ENCODE peak calls at places on chromosomes 2 and 18, in six cellular contexts. One of them, this sample, is unnamed.

GRCh38 chr2:88199912-88200682 is 30.0 kb downstream of the THNSL2 start:
- DNase-seq in K562: peak; percentile 40
- DNase-seq in GM12891: no peak
- DNase-seq in SK-N-SH: peak; percentile 53
- DNase-seq in sigmoid colon: no peak
- DNase-seq in breast epithelium: peak; percentile 45
- DNase-seq in this sample: no peak

GRCh38 chr2:181077128-181077709 is 96.8 kb downstream of the UBE2E3 start:
- DNase-seq in K562: peak; percentile 67
- DNase-seq in GM12891: no peak
- DNase-seq in SK-N-SH: peak; percentile 37
- DNase-seq in sigmoid colon: no peak
- DNase-seq in breast epithelium: no peak
- DNase-seq in this sample: no peak

GRCh38 chr18:63892544-63892943 is 5.0 kb downstream of the SERPINB2 start:
- DNase-seq in K562: no peak
- DNase-seq in GM12891: no peak
- DNase-seq in SK-N-SH: no peak
- DNase-seq in sigmoid colon: no peak
- DNase-seq in breast epithelium: no peak
- DNase-seq in this sample: no peak

GRCh38 chr2:223725494-223725893 is 111.9 kb downstream of the AP1S3 start:
- DNase-seq in K562: peak; percentile 78
- DNase-seq in GM12891: no peak
- DNase-seq in SK-N-SH: peak; percentile 72
- DNase-seq in sigmoid colon: peak; percentile 81
- DNase-seq in breast epithelium: peak; percentile 71
- DNase-seq in this sample: peak; percentile 58

GRCh38 chr2:14690926-14691325 is 58.4 kb downstream of the LRATD1 start:
- DNase-seq in K562: no peak
- DNase-seq in GM12891: no peak
- DNase-seq in SK-N-SH: no peak
- DNase-seq in sigmoid colon: no peak
- DNase-seq in breast epithelium: no peak
- DNase-seq in this sample: no peak

GRCh38 chr2:231521-232185 is 32.2 kb downstream of the SH3YL1 start:
- DNase-seq in K562: no peak
- DNase-seq in GM12891: no peak
- DNase-seq in SK-N-SH: no peak
- DNase-seq in sigmoid colon: no peak
- DNase-seq in breast epithelium: no peak
- DNase-seq in this sample: no peak

GRCh38 chr18:60157810-60158209 is 214.8 kb downstream of the MC4R start:
- DNase-seq in K562: no peak
- DNase-seq in GM12891: no peak
- DNase-seq in SK-N-SH: no peak
- DNase-seq in sigmoid colon: no peak
- DNase-seq in breast epithelium: no peak
- DNase-seq in this sample: no peak

GRCh38 chr2:230758566-230759480 is 46.2 kb downstream of the CAB39 start:
- DNase-seq in K562: no peak
- DNase-seq in GM12891: no peak
- DNase-seq in SK-N-SH: no peak
- DNase-seq in sigmoid colon: no peak
- DNase-seq in breast epithelium: no peak
- DNase-seq in this sample: no peak

GRCh38 chr2:12769492-12770105 is 52.9 kb downstream of the TRIB2 start:
- DNase-seq in K562: no peak
- DNase-seq in GM12891: no peak
- DNase-seq in SK-N-SH: no peak
- DNase-seq in sigmoid colon: peak; percentile 77
- DNase-seq in breast epithelium: no peak
- DNase-seq in this sample: no peak

GRCh38 chr18:67199993-67200617 is 316.4 kb downstream of the DSEL start:
- DNase-seq in K562: peak; percentile 24
- DNase-seq in GM12891: no peak
- DNase-seq in SK-N-SH: peak; percentile 32
- DNase-seq in sigmoid colon: no peak
- DNase-seq in breast epithelium: no peak
- DNase-seq in this sample: no peak

GRCh38 chr2:135230150-135230549 is 178.1 kb downstream of the RAB3GAP1 start:
- DNase-seq in K562: peak; percentile 20
- DNase-seq in GM12891: no peak
- DNase-seq in SK-N-SH: no peak
- DNase-seq in sigmoid colon: no peak
- DNase-seq in breast epithelium: no peak
- DNase-seq in this sample: no peak

GRCh38 chr2:88811681-88812080 is 120.2 kb downstream of the RPIA start:
- DNase-seq in K562: no peak
- DNase-seq in GM12891: no peak
- DNase-seq in SK-N-SH: no peak
- DNase-seq in sigmoid colon: no peak
- DNase-seq in breast epithelium: no peak
- DNase-seq in this sample: no peak

DNA sequence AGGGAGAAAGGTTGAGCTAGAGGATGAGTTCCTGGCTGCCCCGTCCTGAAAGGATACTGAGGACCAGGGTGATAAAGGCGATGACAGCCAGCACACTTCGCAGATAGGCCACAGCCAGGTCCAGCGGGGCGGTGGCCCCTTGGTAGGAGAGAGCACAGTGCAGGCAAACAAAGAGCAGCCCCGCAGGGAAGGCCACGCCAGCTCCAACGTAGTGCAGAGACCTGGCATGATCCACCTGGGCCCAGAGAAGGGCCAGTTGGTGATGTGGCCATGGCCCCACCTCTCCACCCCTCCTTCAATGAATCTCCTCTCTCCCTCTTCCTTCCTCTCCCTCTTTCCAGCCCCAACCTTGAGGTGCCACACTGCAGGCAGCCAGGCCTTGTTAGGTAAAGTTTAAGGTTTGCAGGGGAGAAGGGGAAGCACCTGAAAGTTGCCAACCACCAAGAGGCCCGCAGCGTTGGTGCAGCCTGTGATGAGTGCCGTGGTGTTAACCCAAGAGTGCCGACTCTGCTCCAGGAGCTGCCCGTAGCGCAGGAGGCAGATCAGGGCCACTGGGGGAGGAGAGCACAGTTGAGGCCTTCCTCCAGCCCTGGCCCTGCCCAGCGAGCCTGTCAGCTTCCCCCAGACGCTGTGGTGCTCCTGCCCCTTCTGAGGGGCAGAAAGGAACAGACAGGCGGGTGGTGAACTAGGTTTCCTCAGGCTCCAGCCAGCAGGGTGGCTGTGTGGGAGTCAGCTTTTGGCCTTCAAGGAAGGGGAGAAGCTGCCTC is 2.8 kb downstream of the TMEM150A start:
- DNase-seq in K562: no peak
- DNase-seq in GM12891: no peak
- DNase-seq in SK-N-SH: no peak
- DNase-seq in sigmoid colon: no peak
- DNase-seq in breast epithelium: no peak
- DNase-seq in this sample: no peak
- TF ChIP-seq POLR2AphosphoS5 in K562: no peak
- TF ChIP-seq POLR2AphosphoS5 in GM12891: peak; percentile 15
- TF ChIP-seq POLR2AphosphoS5 in SK-N-SH: no peak
- TF ChIP-seq POLR2AphosphoS5 in sigmoid colon: no peak
- TF ChIP-seq POLR2AphosphoS5 in breast epithelium: no peak
- TF ChIP-seq POLR2AphosphoS5 in this sample: no peak

DNA sequence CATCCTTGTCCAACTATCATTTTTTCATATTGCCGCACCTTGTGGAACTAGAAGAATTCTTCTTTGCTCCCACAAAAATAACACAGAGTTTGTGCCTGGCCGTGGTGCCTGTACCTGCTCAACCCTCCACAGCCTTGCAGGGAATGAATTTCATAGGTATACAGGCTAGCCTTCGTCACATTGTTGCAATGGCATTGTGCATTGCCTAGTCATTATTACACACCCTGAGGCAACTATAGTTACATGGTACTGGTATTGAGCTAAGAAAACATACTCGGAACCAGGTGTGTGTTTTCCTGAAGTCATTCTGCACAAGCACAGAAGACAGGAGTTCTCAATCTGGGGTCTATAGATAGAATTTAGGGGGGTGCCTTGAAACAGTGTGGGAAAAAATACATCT is 188.0 kb upstream of the CTAGE1 start:
- DNase-seq in K562: no peak
- DNase-seq in GM12891: no peak
- DNase-seq in SK-N-SH: no peak
- DNase-seq in sigmoid colon: no peak
- DNase-seq in breast epithelium: no peak
- DNase-seq in this sample: no peak
- TF ChIP-seq POLR2AphosphoS5 in K562: no peak
- TF ChIP-seq POLR2AphosphoS5 in GM12891: no peak
- TF ChIP-seq POLR2AphosphoS5 in SK-N-SH: no peak
- TF ChIP-seq POLR2AphosphoS5 in sigmoid colon: no peak
- TF ChIP-seq POLR2AphosphoS5 in breast epithelium: no peak
- TF ChIP-seq POLR2AphosphoS5 in this sample: no peak

DNA sequence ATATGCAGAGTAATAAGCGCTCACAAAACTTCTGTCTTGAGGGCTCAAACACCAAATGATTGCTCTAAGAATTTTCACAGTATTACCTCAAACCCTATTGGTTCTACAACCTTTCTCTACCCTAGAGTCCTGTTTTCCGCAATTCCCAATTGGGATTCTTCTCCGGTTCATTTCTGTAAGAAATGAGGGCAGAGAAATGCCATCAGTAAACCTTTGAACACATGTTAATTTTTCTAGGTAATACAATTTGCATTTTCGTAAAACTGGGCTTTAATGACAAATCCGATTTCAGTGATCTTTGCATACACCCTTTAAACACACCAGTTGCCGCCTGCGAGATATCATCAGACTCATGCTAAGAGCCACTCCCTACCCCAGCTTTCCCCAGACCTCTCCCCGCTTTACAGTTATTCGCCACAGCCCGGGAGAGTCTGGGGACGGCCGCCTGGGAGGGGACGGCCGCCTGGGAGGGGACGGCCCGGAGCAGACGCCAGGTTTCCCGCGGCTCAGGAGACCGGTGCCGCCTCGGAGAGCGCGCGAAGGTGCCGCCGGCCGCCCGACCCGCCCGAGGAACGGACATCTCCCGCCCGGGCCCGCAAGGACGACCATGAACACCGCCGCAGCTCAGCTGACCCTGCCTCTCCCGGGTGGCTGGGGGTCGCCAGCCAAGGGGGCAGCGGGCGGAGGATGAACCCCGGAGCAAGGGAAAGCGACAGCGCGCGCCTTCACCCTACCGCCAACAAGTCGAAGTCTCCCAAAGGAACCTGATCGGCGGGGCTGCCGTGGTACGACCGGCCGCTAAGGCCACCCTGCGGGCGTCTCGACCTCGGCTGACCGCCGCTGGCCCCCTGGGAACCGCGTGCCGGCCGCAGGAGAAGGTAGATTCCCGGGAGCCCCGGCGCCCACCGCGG is 463 bp downstream of the SMC6 start:
- DNase-seq in K562: peak; percentile 76
- DNase-seq in GM12891: peak; percentile 12
- DNase-seq in SK-N-SH: peak; percentile 82
- DNase-seq in sigmoid colon: peak; percentile 66
- DNase-seq in breast epithelium: no peak
- DNase-seq in this sample: peak; percentile 23
- TF ChIP-seq POLR2AphosphoS5 in K562: peak; percentile 60
- TF ChIP-seq POLR2AphosphoS5 in GM12891: no peak
- TF ChIP-seq POLR2AphosphoS5 in SK-N-SH: no peak
- TF ChIP-seq POLR2AphosphoS5 in sigmoid colon: no peak
- TF ChIP-seq POLR2AphosphoS5 in breast epithelium: no peak
- TF ChIP-seq POLR2AphosphoS5 in this sample: no peak

DNA sequence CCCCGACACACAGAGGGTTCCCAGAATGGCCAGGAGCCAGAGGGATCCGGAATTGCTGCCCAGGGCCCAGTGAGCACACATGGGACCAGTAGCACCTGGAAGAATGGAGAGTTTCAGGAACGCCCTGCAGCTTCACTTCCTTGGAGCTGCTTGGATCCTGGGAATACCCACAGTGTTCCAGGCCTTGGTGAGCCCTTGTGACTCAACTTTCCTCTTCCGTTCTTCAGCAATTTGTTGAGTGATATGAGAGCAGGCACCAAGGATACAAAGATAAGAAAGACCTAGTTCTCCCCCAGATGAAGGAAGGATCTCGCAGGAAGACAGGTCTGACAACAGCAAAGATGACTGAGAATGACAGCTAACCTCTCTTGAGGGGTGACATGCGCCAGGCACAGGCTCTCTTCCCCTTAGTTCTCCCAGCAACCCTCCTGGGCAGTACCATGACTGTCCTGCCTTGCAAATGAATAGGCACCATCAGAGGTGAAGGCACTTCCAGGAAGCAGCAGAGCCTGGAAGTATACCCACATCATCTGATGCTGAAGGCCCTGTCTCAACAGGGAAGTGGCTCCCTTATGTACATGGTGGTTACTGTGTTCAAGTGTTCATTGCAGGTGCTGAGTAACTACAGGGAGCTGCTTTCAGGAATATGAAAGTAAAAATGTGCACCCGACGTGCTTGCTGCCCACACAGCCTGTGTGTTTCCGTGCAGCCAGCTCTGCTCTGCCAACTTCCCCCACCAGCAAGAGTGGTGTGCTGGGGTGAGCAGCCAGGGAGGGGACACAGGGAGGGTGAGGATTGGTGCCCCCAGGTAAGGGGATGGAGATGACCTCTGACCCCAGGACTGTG is 116.2 kb downstream of the STPG4 start:
- DNase-seq in K562: peak; percentile 6
- DNase-seq in GM12891: no peak
- DNase-seq in SK-N-SH: no peak
- DNase-seq in sigmoid colon: no peak
- DNase-seq in breast epithelium: no peak
- DNase-seq in this sample: no peak
- TF ChIP-seq POLR2AphosphoS5 in K562: no peak
- TF ChIP-seq POLR2AphosphoS5 in GM12891: no peak
- TF ChIP-seq POLR2AphosphoS5 in SK-N-SH: no peak
- TF ChIP-seq POLR2AphosphoS5 in sigmoid colon: no peak
- TF ChIP-seq POLR2AphosphoS5 in breast epithelium: no peak
- TF ChIP-seq POLR2AphosphoS5 in this sample: no peak

GRCh38 chr2:203673933-203674332 is 32.5 kb upstream of the CD28 start:
- DNase-seq in K562: no peak
- DNase-seq in GM12891: peak; percentile 15
- DNase-seq in SK-N-SH: no peak
- DNase-seq in sigmoid colon: no peak
- DNase-seq in breast epithelium: no peak
- DNase-seq in this sample: no peak
- TF ChIP-seq POLR2AphosphoS5 in K562: no peak
- TF ChIP-seq POLR2AphosphoS5 in GM12891: no peak
- TF ChIP-seq POLR2AphosphoS5 in SK-N-SH: no peak
- TF ChIP-seq POLR2AphosphoS5 in sigmoid colon: no peak
- TF ChIP-seq POLR2AphosphoS5 in breast epithelium: no peak
- TF ChIP-seq POLR2AphosphoS5 in this sample: no peak

This sample was measured in prostate gland.